ENCODE peak calls at places on chromosomes 11 and 22, in seven cellular contexts. X is NCI-H1417 treated with DMSO at 0.1 percent for 48 hours; K is stimulated activated CD4-positive, alpha-beta T cell treated with anti-CD3 and anti-CD28 coated beads, Interleukin-4, amount 100 ng/mL, for 48 hours; L is A673; P is SJSA1; F is cardiac muscle cell; E is GM04504. V is an unnamed sample.

GRCh38 chr11:102620858-102621561 is 4.1 kb downstream of the MMP20 start:
- DNase-seq in X (no peak), K (no peak), L (no peak), P (peak), F (peak), E (no peak), V (no peak)

GRCh38 chr11:110337570-110338193 is 41.3 kb upstream of the RDX start:
- DNase-seq in X (no peak), K (no peak), L (no peak), P (peak), F (peak), E (no peak), V (no peak)

GRCh38 chr11:74283580-74284180 is 27.8 kb downstream of the P4HA3 start:
- DNase-seq in X (no peak), K (no peak), L (no peak), P (no peak), F (no peak), E (no peak), V (no peak)

GRCh38 chr22:45317551-45318167 is 7.9 kb downstream of the FAM118A start:
- DNase-seq in X (no peak), K (no peak), L (peak), P (peak), F (peak), E (no peak), V (peak)

GRCh38 chr11:15651782-15652181 is 537.1 kb downstream of the INSC start:
- DNase-seq in X (no peak), K (no peak), L (no peak), P (no peak), F (peak), E (no peak), V (no peak)

GRCh38 chr11:40388097-40388818 is 1071.2 kb downstream of the LRRC4C start:
- DNase-seq in X (no peak), K (no peak), L (no peak), P (no peak), F (no peak), E (peak), V (no peak)

GRCh38 chr11:117820516-117820915 is 4.0 kb downstream of the FXYD2 start:
- DNase-seq in X (no peak), K (no peak), L (no peak), P (no peak), F (no peak), E (no peak), V (no peak)

GRCh38 chr22:50145741-50146439 is 24.6 kb upstream of the PANX2 start:
- DNase-seq in X (no peak), K (no peak), L (no peak), P (peak), F (no peak), E (no peak), V (no peak)

GRCh38 chr22:37802310-37803194 is 5.2 kb upstream of the GCAT start:
- DNase-seq in X (no peak), K (no peak), L (peak), P (no peak), F (peak), E (no peak), V (peak)

GRCh38 chr22:38941488-38941987 is 15.9 kb upstream of the APOBEC3A start:
- DNase-seq in X (no peak), K (peak), L (no peak), P (no peak), F (no peak), E (no peak), V (peak)

GRCh38 chr11:6237903-6238302 is 986 bp upstream of the CNGA4 start:
- DNase-seq in X (no peak), K (no peak), L (no peak), P (no peak), F (no peak), E (no peak), V (no peak)

GRCh38 chr11:73965764-73966121 is 14.9 kb downstream of the DNAJB13 start:
- DNase-seq in X (no peak), K (no peak), L (no peak), P (no peak), F (no peak), E (no peak), V (no peak)

GRCh38 chr11:116778556-116778955 is 5.8 kb upstream of the BUD13 start:
- DNase-seq in X (no peak), K (no peak), L (no peak), P (no peak), F (no peak), E (no peak), V (no peak)

GRCh38 chr11:1498262-1498661 is 11.7 kb upstream of the MOB2 start:
- DNase-seq in X (no peak), K (no peak), L (no peak), P (no peak), F (no peak), E (no peak), V (no peak)

GRCh38 chr11:28673687-28674431 is 565.7 kb downstream of the METTL15 start:
- DNase-seq in X (no peak), K (no peak), L (no peak), P (no peak), F (no peak), E (peak), V (no peak)

GRCh38 chr11:10358696-10359095 is 53.8 kb downstream of the ADM start:
- DNase-seq in X (no peak), K (no peak), L (no peak), P (no peak), F (no peak), E (no peak), V (no peak)

GRCh38 chr11:68150029-68150428 is 28.8 kb upstream of the CHKA start:
- DNase-seq in X (no peak), K (no peak), L (no peak), P (no peak), F (peak), E (no peak), V (no peak)

V was measured in breast epithelium.